ENCODE peak calls at places on chromosomes 3 and 15, in five cellular contexts. E is B cell, J is OCI-LY7, Z is GM13977, F is coronary artery. M is an unnamed sample.

GRCh38 chr15:48059786-48060185 is 61.0 kb upstream of the SLC24A5 start:
- DNase-seq in E (no peak), J (no peak), Z (no peak), F (no peak), M (no peak)

GRCh38 chr3:157581331-157581730 is 78.1 kb upstream of the VEPH1 start:
- DNase-seq in E (no peak), J (no peak), Z (no peak), F (no peak), M (no peak)

GRCh38 chr3:67526246-67526645 is 128.2 kb downstream of the SUCLG2 start:
- DNase-seq in E (no peak), J (no peak), Z (no peak), F (no peak), M (peak)

GRCh38 chr15:65192016-65192415 is 6.9 kb upstream of the CLPX start:
- DNase-seq in E (no peak), J (peak), Z (peak), F (no peak), M (peak)

GRCh38 chr3:47079432-47079831 is 84.5 kb downstream of the SETD2 start:
- DNase-seq in E (no peak), J (no peak), Z (no peak), F (no peak), M (no peak)

GRCh38 chr3:196218155-196218712 is 1.9 kb downstream of the SLC51A start:
- DNase-seq in E (no peak), J (no peak), Z (no peak), F (no peak), M (no peak)

GRCh38 chr15:64837502-64837901 is 4.2 kb upstream of the PLEKHO2 start:
- DNase-seq in E (no peak), J (no peak), Z (no peak), F (no peak), M (no peak)

GRCh38 chr3:31364188-31364587 is 168.5 kb upstream of the STT3B start:
- DNase-seq in E (no peak), J (no peak), Z (no peak), F (no peak), M (no peak)

GRCh38 chr3:139935866-139936817 is 1.2 kb downstream of the CLSTN2 start:
- DNase-seq in E (peak), J (no peak), Z (peak), F (no peak), M (no peak)

GRCh38 chr3:107431298-107432012 is 54.2 kb downstream of the CCDC54 start:
- DNase-seq in E (peak), J (peak), Z (peak), F (peak), M (no peak)

GRCh38 chr3:187136936-187137335 is 2.4 kb downstream of the RPL39L start:
- DNase-seq in E (no peak), J (no peak), Z (no peak), F (no peak), M (peak)

DNA sequence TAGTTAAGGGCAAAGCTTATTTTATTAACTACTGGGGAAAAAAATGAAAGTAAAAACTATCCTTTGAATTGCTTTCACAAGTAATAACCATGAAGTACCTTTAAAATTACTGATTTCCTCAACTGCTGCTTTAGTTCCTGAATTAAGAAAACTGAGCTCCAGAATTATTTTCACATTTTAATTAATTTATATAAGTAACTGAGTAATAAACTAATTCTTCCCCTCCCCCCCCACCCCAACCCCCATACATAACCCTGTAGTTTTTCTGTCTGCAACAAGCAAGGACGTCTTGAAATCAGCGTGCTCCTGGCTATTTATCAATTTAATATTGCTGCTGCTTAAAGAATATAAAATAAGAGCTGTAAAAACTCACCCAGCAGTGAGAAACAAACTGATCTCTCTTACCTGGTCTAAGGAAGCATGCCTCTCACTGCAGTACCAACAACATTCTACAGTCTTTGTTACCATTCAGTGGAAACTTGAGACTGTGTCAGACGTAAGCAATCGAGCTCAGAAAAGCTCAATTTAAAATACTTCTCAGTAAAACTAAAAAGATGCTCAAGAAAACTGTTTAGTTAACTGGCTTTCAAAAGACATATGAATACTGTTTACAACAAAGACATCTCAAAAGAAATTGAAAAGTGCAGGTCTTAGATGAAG is 121.0 kb downstream of the TFDP2 start:
- DNase-seq in E (peak), J (peak), Z (peak), F (no peak), M (peak)
- TF ChIP-seq CTCF in E (no peak), J (no peak), Z (no peak), F (no peak), M (no peak)

DNA sequence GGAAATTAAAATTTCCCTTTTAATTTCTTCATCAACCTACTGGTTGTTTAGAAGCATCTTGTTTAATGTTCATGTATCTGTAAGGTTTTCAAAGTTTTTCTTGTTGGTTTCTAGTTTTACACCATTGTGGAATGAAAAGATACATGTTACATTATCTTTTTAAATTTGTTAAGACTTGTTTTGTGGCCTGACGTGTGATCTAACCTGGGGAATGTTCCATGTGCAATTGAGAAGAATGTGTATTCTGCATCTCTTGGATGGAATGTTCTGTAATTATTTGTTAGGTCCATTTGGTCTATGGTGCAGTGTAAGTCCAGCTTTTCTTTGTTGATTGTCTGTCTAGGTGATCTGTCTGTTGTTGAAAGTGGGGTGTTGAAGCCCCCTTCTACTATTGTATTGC is 45.7 kb downstream of the THSD4 start:
- DNase-seq in E (no peak), J (no peak), Z (no peak), F (no peak), M (peak)
- TF ChIP-seq CTCF in E (no peak), J (no peak), Z (no peak), F (no peak), M (no peak)

GRCh38 chr3:58986654-58987053 is 63.2 kb downstream of the CFAP20DC start:
- DNase-seq in E (no peak), J (no peak), Z (no peak), F (no peak), M (no peak)
- TF ChIP-seq CTCF in E (no peak), J (no peak), Z (no peak), F (no peak), M (no peak)

GRCh38 chr3:36792342-36792741 is 28.0 kb upstream of the DCLK3 start:
- DNase-seq in E (no peak), J (peak), Z (peak), F (no peak), M (peak)
- TF ChIP-seq CTCF in E (no peak), J (peak), Z (peak), F (no peak), M (peak)

GRCh38 chr3:49120096-49120437 is 556 bp downstream of the USP19 start:
- DNase-seq in E (no peak), J (peak), Z (peak), F (no peak), M (no peak)
- TF ChIP-seq CTCF in E (no peak), J (no peak), Z (no peak), F (no peak), M (no peak)

DNA sequence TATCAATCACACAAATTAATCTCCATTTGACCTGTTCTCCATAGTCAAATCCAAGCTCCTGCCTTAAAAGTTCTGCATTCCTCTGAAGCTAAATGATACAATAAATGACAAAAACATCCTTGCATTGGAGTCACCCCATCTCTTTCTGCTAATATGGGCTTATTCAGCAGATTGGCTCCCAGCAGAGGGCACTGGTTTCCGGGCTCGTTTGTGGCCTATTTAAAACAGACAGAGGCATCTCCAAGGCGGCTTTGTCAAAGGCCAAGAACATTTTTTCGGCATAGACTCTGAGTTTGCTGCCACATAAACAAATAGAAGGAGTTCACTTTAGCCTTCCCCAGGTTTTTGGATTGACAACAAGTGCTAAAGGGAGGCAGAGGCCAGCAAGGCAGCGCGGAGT is 204.4 kb upstream of the RASGRP1 start:
- DNase-seq in E (no peak), J (no peak), Z (no peak), F (no peak), M (peak)
- TF ChIP-seq CTCF in E (no peak), J (peak), Z (no peak), F (no peak), M (peak)

M was measured in bronchial epithelial cell.